ENCODE peak calls at places on chromosomes 3 and 15, in seven cellular contexts. F, Y, M, U, S, I and R are unnamed samples.

GRCh38 chr3:115113367-115113766 is 33.7 kb downstream of the ZBTB20 start:
- DNase-seq in F (no peak), Y (no peak), M (no peak), U (no peak), S (no peak), I (no peak), R (no peak)

GRCh38 chr3:152176241-152176640 is 92.5 kb upstream of the MBNL1 start:
- DNase-seq in F (no peak), Y (no peak), M (no peak), U (peak; percentile 13), S (no peak), I (no peak), R (no peak)

GRCh38 chr3:182682263-182683229 is 110.8 kb upstream of the ATP11B start:
- DNase-seq in F (peak; percentile 55), Y (peak; percentile 58), M (peak; percentile 50), U (no peak), S (no peak), I (peak; percentile 5), R (no peak)

GRCh38 chr15:51750942-51751686 is at the start of gene TMOD2:
- DNase-seq in F (peak; percentile 53), Y (peak; percentile 59), M (peak; percentile 37), U (no peak), S (peak; percentile 91), I (peak; percentile 55), R (peak; percentile 71)

GRCh38 chr15:29919380-29919881 is 97.2 kb upstream of the TJP1 start:
- DNase-seq in F (no peak), Y (no peak), M (no peak), U (no peak), S (peak; percentile 90), I (no peak), R (no peak)

GRCh38 chr15:90046846-90047481 is 45.8 kb downstream of the ZNF710 start:
- DNase-seq in F (no peak), Y (no peak), M (no peak), U (no peak), S (no peak), I (peak; percentile 76), R (no peak)

GRCh38 chr3:160876568-160877100 is 120.6 kb downstream of the PPM1L start:
- DNase-seq in F (no peak), Y (no peak), M (no peak), U (no peak), S (no peak), I (no peak), R (no peak)

GRCh38 chr3:37579181-37579580 is 282.5 kb upstream of the CTDSPL start:
- DNase-seq in F (no peak), Y (no peak), M (no peak), U (no peak), S (no peak), I (no peak), R (no peak)

GRCh38 chr3:17233398-17233800 is 348.6 kb downstream of the PLCL2 start:
- DNase-seq in F (peak; percentile 50), Y (peak; percentile 56), M (peak; percentile 89), U (peak; percentile 58), S (no peak), I (peak; percentile 5), R (no peak)

GRCh38 chr15:67303490-67304363 is 49.1 kb downstream of the IQCH start:
- DNase-seq in F (peak; percentile 27), Y (peak; percentile 16), M (peak; percentile 46), U (peak; percentile 53), S (no peak), I (no peak), R (no peak)